ENCODE peak calls at places on chromosomes 7 and 10, in seven cellular contexts. L, P, Y, N, H, W and J are unnamed samples. For H3K9me3 and H3K36me3, the result is how much of the 10 kb centered on the place peaks cover.

GRCh38 chr10:129108378-129108777 is 358.7 kb upstream of the MGMT start:
- DNase-seq in L (no peak), W (no peak), N (no peak), H (no peak), P (no peak), Y (no peak), J (no peak)

GRCh38 chr7:63071396-63071795 is 927.3 kb upstream of the ZNF722 start:
- DNase-seq in Y (no peak), H (no peak), W (no peak), P (no peak), N (no peak), L (no peak), J (no peak)

GRCh38 chr7:54542920-54543539 is 855 bp downstream of the VSTM2A start:
- DNase-seq in W (no peak), N (no peak), Y (peak), H (no peak), L (no peak), P (no peak), J (no peak)

GRCh38 chr7:155807013-155807804 is 5.1 kb downstream of the SHH start:
- DNase-seq in L (no peak), Y (no peak), P (no peak), N (no peak), H (no peak), W (peak), J (no peak)

GRCh38 chr10:34780818-34781380 is 34.2 kb downstream of the PARD3 start:
- DNase-seq in W (no peak), P (peak), Y (peak), H (no peak), N (no peak), L (peak), J (peak)

GRCh38 chr10:54985732-54986131 is 184.7 kb upstream of the PCDH15 start:
- DNase-seq in P (no peak), L (no peak), N (no peak), H (no peak), W (no peak), Y (no peak), J (no peak)

GRCh38 chr7:97871659-97872024 is 566 bp downstream of the ASNS start:
- DNase-seq in N (no peak), P (no peak), L (peak), W (no peak), H (no peak), Y (no peak), J (no peak)

GRCh38 chr10:123044391-123044790 is 35.6 kb downstream of the ACADSB start:
- DNase-seq in N (no peak), L (no peak), P (no peak), Y (peak), W (no peak), H (no peak), J (no peak)

GRCh38 chr10:70146489-70147488 is at the start of gene TYSND1:
- DNase-seq in L (peak), P (peak), W (peak), Y (peak), N (peak), H (peak), J (peak)
- TF ChIP-seq POLR2A in L (peak), P (peak), W (peak), Y (peak), N (peak), H (peak), J (peak)

GRCh38 chr7:157989611-157990010 is 598.0 kb downstream of the PTPRN2 start:
- DNase-seq in P (no peak), H (no peak), L (no peak), Y (no peak), W (no peak), N (no peak), J (no peak)

GRCh38 chr7:157990226-157990877 is 597.3 kb downstream of the PTPRN2 start:
- DNase-seq in L (no peak), P (no peak), H (no peak), N (no peak), W (peak), Y (no peak), J (no peak)

GRCh38 chr7:157991351-157991750 is 596.3 kb downstream of the PTPRN2 start:
- DNase-seq in Y (no peak), H (no peak), P (no peak), L (no peak), W (peak), N (peak), J (no peak)

GRCh38 chr7:157991761-157992160 is 595.9 kb downstream of the PTPRN2 start:
- DNase-seq in H (no peak), L (no peak), N (no peak), Y (no peak), W (peak), P (no peak), J (no peak)

GRCh38 chr7:157990878-157991250 is 596.8 kb downstream of the PTPRN2 start:
- DNase-seq in P (no peak), N (no peak), Y (no peak), H (no peak), L (no peak), W (peak), J (no peak)
- H3K9me3 ChIP-seq in P (under half), N (under half), Y (half or more), H (under half), L (under half), W (under half), J (under half)

GRCh38 chr7:76327610-76328009 is 25.1 kb downstream of the HSPB1 start:
- DNase-seq in P (no peak), Y (no peak), W (no peak), N (no peak), L (no peak), H (no peak), J (peak)

GRCh38 chr7:76329479-76329878 is 27.0 kb downstream of the HSPB1 start:
- DNase-seq in H (no peak), P (no peak), L (no peak), W (no peak), Y (no peak), N (no peak), J (peak)

GRCh38 chr7:76326646-76327233 is 24.3 kb downstream of the HSPB1 start:
- DNase-seq in N (no peak), L (no peak), Y (peak), P (no peak), W (no peak), H (no peak), J (no peak)

GRCh38 chr7:76330245-76330644 is 27.8 kb downstream of the HSPB1 start:
- DNase-seq in L (no peak), N (no peak), H (no peak), P (no peak), W (no peak), Y (no peak), J (peak)

DNA sequence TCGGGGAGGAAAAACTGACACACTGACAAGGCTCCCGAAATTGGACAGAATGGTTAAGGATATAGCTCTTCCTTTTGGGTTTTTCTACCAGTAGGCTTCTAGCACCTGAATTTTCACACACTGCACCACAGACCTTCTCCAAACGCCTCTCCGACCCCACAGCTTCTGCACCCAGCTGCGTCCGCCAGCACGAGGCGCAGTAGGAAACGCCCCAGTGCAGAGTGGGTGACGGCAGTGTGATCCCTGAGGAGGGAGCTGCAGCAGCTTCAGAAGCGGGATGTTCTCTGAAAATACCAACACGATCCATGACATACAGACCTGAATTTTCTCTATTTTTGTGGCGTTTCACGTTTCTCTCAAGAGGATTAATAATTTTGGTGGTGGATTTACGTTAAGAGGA is 25.9 kb downstream of the HSPB1 start:
- DNase-seq in P (no peak), Y (no peak), W (no peak), N (no peak), H (no peak), L (no peak), J (peak)
- H3K36me3 ChIP-seq in P (half or more), Y (under half), W (under half), N (under half), H (under half), L (under half), J (under half)

GRCh38 chr7:138585283-138585993 is 115.7 kb downstream of the SVOPL start:
- DNase-seq in N (no peak), W (no peak), L (no peak), Y (no peak), H (no peak), P (no peak), J (no peak)
- TF ChIP-seq POLR2A in N (no peak), W (no peak), L (no peak), Y (no peak), H (no peak), P (no peak), J (no peak)

DNA sequence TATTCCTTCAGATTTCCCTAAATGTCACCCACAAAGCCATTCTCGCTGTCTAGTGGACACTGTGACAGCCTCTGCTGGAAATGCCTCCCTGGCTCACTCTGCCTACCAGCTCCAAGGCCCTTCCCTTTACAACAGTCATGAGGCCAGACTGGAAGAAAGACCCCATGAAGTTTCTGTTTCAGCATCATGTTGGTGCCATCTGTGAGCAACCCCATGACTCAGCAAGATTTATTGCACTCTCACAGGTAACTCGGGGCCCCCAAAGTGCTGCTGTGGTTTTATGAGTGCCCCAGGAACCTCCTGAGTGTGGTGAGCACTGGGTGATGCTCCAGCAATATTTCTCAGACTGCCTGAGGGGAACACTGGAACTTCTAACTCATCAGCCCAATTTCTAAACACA is 218.6 kb downstream of the ZNF33B start:
- DNase-seq in P (no peak), W (no peak), Y (no peak), N (no peak), L (no peak), H (no peak), J (no peak)
- H3K9me3 ChIP-seq in P (under half), W (under half), Y (under half), N (under half), L (under half), H (half or more), J (under half)

DNA sequence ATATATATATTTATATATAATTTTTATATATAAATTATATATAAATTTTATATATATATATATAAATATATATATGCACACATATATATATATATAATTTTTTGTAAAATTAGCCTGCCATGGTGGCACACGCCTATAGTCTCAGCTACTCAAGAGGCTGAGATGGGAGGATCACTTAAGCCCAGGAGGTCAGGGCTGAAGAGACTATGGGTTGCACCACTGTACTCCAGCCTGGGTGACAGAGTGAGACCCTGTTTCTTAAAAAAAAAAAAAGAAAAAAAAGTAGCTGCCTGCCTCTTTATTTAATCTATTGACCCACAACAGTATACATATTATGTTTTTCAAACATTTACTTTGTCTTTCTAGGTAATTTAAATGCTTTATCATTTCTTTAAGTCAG is 19.2 kb downstream of the BCAP29 start:
- DNase-seq in N (no peak), Y (no peak), W (no peak), L (no peak), H (no peak), P (no peak), J (no peak)
- H3K36me3 ChIP-seq in N (under half), Y (under half), W (under half), L (under half), H (under half), P (half or more), J (under half)

DNA sequence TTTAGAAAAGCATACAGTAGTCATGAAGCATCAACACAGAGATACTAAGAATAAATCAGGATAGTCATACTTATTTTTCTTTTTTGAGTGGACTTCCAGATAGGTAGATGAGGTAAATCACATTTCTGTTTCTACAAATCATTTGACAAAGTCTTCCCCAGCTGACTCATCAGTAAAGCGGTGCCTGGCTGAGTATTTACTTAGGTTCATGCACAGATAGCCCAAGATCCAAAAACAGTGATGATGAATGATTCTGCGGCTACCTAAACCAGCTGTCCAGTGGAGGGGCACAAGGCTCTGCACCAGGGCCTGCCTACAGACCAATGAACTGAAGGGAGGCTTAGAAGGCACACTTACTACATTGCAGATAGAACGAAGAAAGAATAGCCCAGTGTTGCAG is 113.1 kb downstream of the PARP12 start:
- DNase-seq in P (no peak), W (no peak), H (no peak), L (no peak), N (no peak), Y (peak), J (no peak)
- TF ChIP-seq POLR2A in P (no peak), W (no peak), H (no peak), L (no peak), N (no peak), Y (no peak), J (no peak)

GRCh38 chr7:128718967-128719642 is 20.1 kb upstream of the CALU start:
- DNase-seq in N (no peak), L (no peak), W (no peak), Y (no peak), P (no peak), H (no peak), J (no peak)
- H3K9me3 ChIP-seq in N (under half), L (under half), W (under half), Y (under half), P (under half), H (under half), J (under half)

DNA sequence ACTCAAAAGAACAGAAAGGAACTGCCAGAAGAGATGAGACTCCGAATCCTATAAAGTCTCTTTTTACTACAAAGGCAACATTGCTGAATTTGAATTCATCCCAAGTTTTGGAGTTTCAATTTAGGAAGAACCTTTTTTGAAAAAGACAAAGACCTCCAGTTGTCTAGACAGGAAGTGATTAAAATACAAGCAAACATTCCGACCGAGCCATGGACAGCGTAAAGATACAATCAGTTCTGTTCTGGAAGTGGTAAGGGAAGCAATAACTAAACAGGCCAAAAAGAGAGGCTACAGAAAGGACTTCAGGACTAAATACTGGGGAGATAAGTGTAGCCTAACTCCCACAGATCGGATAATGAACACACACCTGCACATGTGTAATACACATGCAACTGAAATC is 101.0 kb downstream of the SMURF1 start:
- DNase-seq in Y (peak), N (no peak), L (no peak), H (no peak), P (no peak), W (no peak), J (no peak)
- H3K36me3 ChIP-seq in Y (half or more), N (under half), L (half or more), H (under half), P (half or more), W (half or more), J (under half)

GRCh38 chr10:97643586-97643985 is 3.1 kb downstream of the PI4K2A start:
- DNase-seq in H (no peak), N (no peak), P (no peak), L (no peak), Y (no peak), W (no peak), J (no peak)

GRCh38 chr10:97635577-97635976 is 2.3 kb upstream of the MORN4 start:
- DNase-seq in P (no peak), W (no peak), H (no peak), L (no peak), N (no peak), Y (no peak), J (no peak)

GRCh38 chr10:97644961-97645360 is 4.5 kb downstream of the PI4K2A start:
- DNase-seq in Y (no peak), N (no peak), P (no peak), H (no peak), L (no peak), W (no peak), J (no peak)

GRCh38 chr10:97640174-97640867 is at the start of gene PI4K2A:
- DNase-seq in H (peak), W (peak), L (peak), P (peak), Y (peak), N (peak), J (peak)

GRCh38 chr10:97640868-97641811 is 669 bp downstream of the PI4K2A start:
- DNase-seq in N (peak), Y (peak), L (peak), W (peak), P (peak), H (no peak), J (peak)
- TF ChIP-seq POLR2A in N (no peak), Y (no peak), L (peak), W (no peak), P (no peak), H (no peak), J (no peak)